ENCODE peak calls at places on chromosome 20, in six cellular contexts. One of them, this sample, is unnamed.

GRCh38 chr20:3681352-3681930 is 369 bp downstream of the ADAM33 start:
- DNase-seq in fibroblast of the aortic adventitia: no peak
- DNase-seq in left lung: no peak
- DNase-seq in LNCaP clone FGC: no peak
- DNase-seq in colonic mucosa: no peak
- DNase-seq in A549: no peak
- DNase-seq in this sample: no peak

GRCh38 chr20:50794181-50794845 is 548 bp upstream of the BCAS4 start:
- DNase-seq in left lung: no peak
- DNase-seq in colonic mucosa: no peak
- DNase-seq in A549: no peak
- DNase-seq in fibroblast of the aortic adventitia: no peak
- DNase-seq in LNCaP clone FGC: no peak
- DNase-seq in this sample: no peak

GRCh38 chr20:24934101-24934661 is 14.9 kb upstream of the CST7 start:
- DNase-seq in colonic mucosa: peak; percentile 16
- DNase-seq in fibroblast of the aortic adventitia: no peak
- DNase-seq in left lung: no peak
- DNase-seq in A549: no peak
- DNase-seq in LNCaP clone FGC: no peak
- DNase-seq in this sample: no peak

GRCh38 chr20:56574531-56575142 is 41.6 kb downstream of the FAM209B start:
- DNase-seq in left lung: no peak
- DNase-seq in colonic mucosa: no peak
- DNase-seq in LNCaP clone FGC: no peak
- DNase-seq in fibroblast of the aortic adventitia: no peak
- DNase-seq in A549: no peak
- DNase-seq in this sample: no peak

GRCh38 chr20:54566224-54566750 is 90.9 kb downstream of the DOK5 start:
- DNase-seq in colonic mucosa: no peak
- DNase-seq in left lung: no peak
- DNase-seq in fibroblast of the aortic adventitia: peak; percentile 19
- DNase-seq in LNCaP clone FGC: no peak
- DNase-seq in A549: no peak
- DNase-seq in this sample: no peak

GRCh38 chr20:19889011-19889953 is 127.9 kb upstream of the NAA20 start:
- DNase-seq in A549: no peak
- DNase-seq in LNCaP clone FGC: no peak
- DNase-seq in fibroblast of the aortic adventitia: peak; percentile 82
- DNase-seq in colonic mucosa: peak; percentile 58
- DNase-seq in left lung: no peak
- DNase-seq in this sample: no peak

GRCh38 chr20:12153616-12154015 is 235.9 kb downstream of the BTBD3 start:
- DNase-seq in fibroblast of the aortic adventitia: peak; percentile 76
- DNase-seq in A549: no peak
- DNase-seq in left lung: no peak
- DNase-seq in LNCaP clone FGC: no peak
- DNase-seq in colonic mucosa: no peak
- DNase-seq in this sample: no peak

GRCh38 chr20:8020314-8021079 is 936 bp upstream of the TMX4 start:
- DNase-seq in LNCaP clone FGC: no peak
- DNase-seq in A549: no peak
- DNase-seq in fibroblast of the aortic adventitia: no peak
- DNase-seq in colonic mucosa: no peak
- DNase-seq in left lung: no peak
- DNase-seq in this sample: no peak

GRCh38 chr20:59783020-59784010 is 150.1 kb downstream of the SYCP2 start:
- DNase-seq in colonic mucosa: peak; percentile 36
- DNase-seq in fibroblast of the aortic adventitia: peak; percentile 9
- DNase-seq in A549: peak; percentile 65
- DNase-seq in left lung: peak; percentile 45
- DNase-seq in LNCaP clone FGC: no peak
- DNase-seq in this sample: peak; percentile 0

GRCh38 chr20:30811896-30812671 is 445.4 kb upstream of the DEFB115 start:
- DNase-seq in fibroblast of the aortic adventitia: peak; percentile 46
- DNase-seq in left lung: peak; percentile 63
- DNase-seq in colonic mucosa: peak; percentile 31
- DNase-seq in LNCaP clone FGC: peak; percentile 52
- DNase-seq in A549: no peak
- DNase-seq in this sample: peak; percentile 25

GRCh38 chr20:53883098-53883762 is 187.2 kb downstream of the BCAS1 start:
- DNase-seq in left lung: no peak
- DNase-seq in colonic mucosa: no peak
- DNase-seq in A549: no peak
- DNase-seq in fibroblast of the aortic adventitia: no peak
- DNase-seq in LNCaP clone FGC: no peak
- DNase-seq in this sample: no peak

GRCh38 chr20:59936409-59936808 is 3.0 kb upstream of the SYCP2 start:
- DNase-seq in fibroblast of the aortic adventitia: no peak
- DNase-seq in A549: no peak
- DNase-seq in LNCaP clone FGC: no peak
- DNase-seq in left lung: no peak
- DNase-seq in colonic mucosa: no peak
- DNase-seq in this sample: no peak

GRCh38 chr20:51700809-51701285 is 67.3 kb downstream of the ATP9A start:
- DNase-seq in left lung: no peak
- DNase-seq in A549: peak; percentile 52
- DNase-seq in colonic mucosa: peak; percentile 64
- DNase-seq in LNCaP clone FGC: peak; percentile 28
- DNase-seq in fibroblast of the aortic adventitia: peak; percentile 60
- DNase-seq in this sample: no peak

GRCh38 chr20:8089668-8090067 is 42.4 kb upstream of the PLCB1 start:
- DNase-seq in colonic mucosa: no peak
- DNase-seq in LNCaP clone FGC: no peak
- DNase-seq in A549: no peak
- DNase-seq in fibroblast of the aortic adventitia: no peak
- DNase-seq in left lung: no peak
- DNase-seq in this sample: no peak

GRCh38 chr20:4109587-4109986 is 94.2 kb upstream of the RNF24 start:
- DNase-seq in colonic mucosa: no peak
- DNase-seq in LNCaP clone FGC: no peak
- DNase-seq in left lung: no peak
- DNase-seq in fibroblast of the aortic adventitia: no peak
- DNase-seq in A549: no peak
- DNase-seq in this sample: no peak

GRCh38 chr20:50325215-50325614 is 134.6 kb downstream of the CEBPB start:
- DNase-seq in A549: no peak
- DNase-seq in colonic mucosa: no peak
- DNase-seq in LNCaP clone FGC: no peak
- DNase-seq in fibroblast of the aortic adventitia: no peak
- DNase-seq in left lung: no peak
- DNase-seq in this sample: no peak

GRCh38 chr20:50317644-50318043 is 127.0 kb downstream of the CEBPB start:
- DNase-seq in LNCaP clone FGC: no peak
- DNase-seq in colonic mucosa: no peak
- DNase-seq in A549: no peak
- DNase-seq in fibroblast of the aortic adventitia: no peak
- DNase-seq in left lung: no peak
- DNase-seq in this sample: no peak

GRCh38 chr20:57342829-57343228 is 8.2 kb upstream of the RAE1 start:
- DNase-seq in colonic mucosa: no peak
- DNase-seq in LNCaP clone FGC: no peak
- DNase-seq in A549: no peak
- DNase-seq in fibroblast of the aortic adventitia: peak; percentile 49
- DNase-seq in left lung: no peak
- DNase-seq in this sample: no peak

GRCh38 chr20:14234666-14235295 is 102.6 kb downstream of the FLRT3 start:
- DNase-seq in fibroblast of the aortic adventitia: peak; percentile 73
- DNase-seq in left lung: no peak
- DNase-seq in colonic mucosa: no peak
- DNase-seq in A549: no peak
- DNase-seq in LNCaP clone FGC: no peak
- DNase-seq in this sample: no peak

GRCh38 chr20:31859998-31860380 is 10.3 kb downstream of the DUSP15 start:
- DNase-seq in A549: no peak
- DNase-seq in LNCaP clone FGC: no peak
- DNase-seq in left lung: no peak
- DNase-seq in colonic mucosa: no peak
- DNase-seq in fibroblast of the aortic adventitia: no peak
- DNase-seq in this sample: no peak

GRCh38 chr20:36435799-36436541 is 105.3 kb upstream of the MYL9 start:
- DNase-seq in left lung: peak; percentile 78
- DNase-seq in A549: peak; percentile 64
- DNase-seq in fibroblast of the aortic adventitia: peak; percentile 31
- DNase-seq in colonic mucosa: peak; percentile 92
- DNase-seq in LNCaP clone FGC: no peak
- DNase-seq in this sample: peak; percentile 1

GRCh38 chr20:52972190-52972937 is at the start of gene TSHZ2:
- DNase-seq in colonic mucosa: peak; percentile 19
- DNase-seq in LNCaP clone FGC: no peak
- DNase-seq in left lung: peak; percentile 41
- DNase-seq in fibroblast of the aortic adventitia: peak; percentile 37
- DNase-seq in A549: no peak
- DNase-seq in this sample: no peak

GRCh38 chr20:21511485-21511849 is 2.4 kb downstream of the NKX2-2 start:
- DNase-seq in colonic mucosa: no peak
- DNase-seq in fibroblast of the aortic adventitia: no peak
- DNase-seq in A549: no peak
- DNase-seq in left lung: no peak
- DNase-seq in LNCaP clone FGC: no peak
- DNase-seq in this sample: no peak

GRCh38 chr20:38092260-38092857 is 58.8 kb downstream of the RPRD1B start:
- DNase-seq in colonic mucosa: no peak
- DNase-seq in left lung: no peak
- DNase-seq in LNCaP clone FGC: no peak
- DNase-seq in fibroblast of the aortic adventitia: no peak
- DNase-seq in A549: no peak
- DNase-seq in this sample: no peak

GRCh38 chr20:59751075-59751711 is 146.9 kb downstream of the PHACTR3 start:
- DNase-seq in fibroblast of the aortic adventitia: peak; percentile 9
- DNase-seq in colonic mucosa: peak; percentile 64
- DNase-seq in A549: peak; percentile 72
- DNase-seq in LNCaP clone FGC: peak; percentile 19
- DNase-seq in left lung: peak; percentile 58
- DNase-seq in this sample: peak; percentile 53

GRCh38 chr20:24522452-24523330 is 53.3 kb downstream of the SYNDIG1 start:
- DNase-seq in left lung: no peak
- DNase-seq in colonic mucosa: no peak
- DNase-seq in A549: no peak
- DNase-seq in fibroblast of the aortic adventitia: no peak
- DNase-seq in LNCaP clone FGC: no peak
- DNase-seq in this sample: no peak

GRCh38 chr20:34952676-34953075 is 2.9 kb downstream of the GSS start:
- DNase-seq in colonic mucosa: no peak
- DNase-seq in A549: no peak
- DNase-seq in fibroblast of the aortic adventitia: no peak
- DNase-seq in LNCaP clone FGC: no peak
- DNase-seq in left lung: no peak
- DNase-seq in this sample: no peak

GRCh38 chr20:48262396-48262795 is 477.1 kb upstream of the SULF2 start:
- DNase-seq in fibroblast of the aortic adventitia: no peak
- DNase-seq in LNCaP clone FGC: peak; percentile 21
- DNase-seq in left lung: no peak
- DNase-seq in colonic mucosa: no peak
- DNase-seq in A549: no peak
- DNase-seq in this sample: no peak

GRCh38 chr20:17958326-17959256 is 10.0 kb downstream of the SNX5 start:
- DNase-seq in A549: no peak
- DNase-seq in colonic mucosa: no peak
- DNase-seq in left lung: no peak
- DNase-seq in fibroblast of the aortic adventitia: no peak
- DNase-seq in LNCaP clone FGC: no peak
- DNase-seq in this sample: no peak
- TF ChIP-seq CTCF in A549: no peak
- TF ChIP-seq CTCF in colonic mucosa: no peak
- TF ChIP-seq CTCF in left lung: no peak
- TF ChIP-seq CTCF in fibroblast of the aortic adventitia: peak; percentile 32
- TF ChIP-seq CTCF in LNCaP clone FGC: no peak
- TF ChIP-seq CTCF in this sample: peak; percentile 24

GRCh38 chr20:32893878-32894483 is 35.3 kb downstream of the EFCAB8 start:
- DNase-seq in left lung: no peak
- DNase-seq in A549: peak; percentile 41
- DNase-seq in colonic mucosa: no peak
- DNase-seq in fibroblast of the aortic adventitia: peak; percentile 3
- DNase-seq in LNCaP clone FGC: no peak
- DNase-seq in this sample: no peak
- TF ChIP-seq CTCF in left lung: no peak
- TF ChIP-seq CTCF in A549: peak; percentile 37
- TF ChIP-seq CTCF in colonic mucosa: peak; percentile 27
- TF ChIP-seq CTCF in fibroblast of the aortic adventitia: peak; percentile 25
- TF ChIP-seq CTCF in LNCaP clone FGC: peak; percentile 38
- TF ChIP-seq CTCF in this sample: peak; percentile 44

GRCh38 chr20:58511364-58511763 is 3.8 kb downstream of the APCDD1L start:
- DNase-seq in fibroblast of the aortic adventitia: peak; percentile 81
- DNase-seq in left lung: no peak
- DNase-seq in colonic mucosa: no peak
- DNase-seq in A549: no peak
- DNase-seq in LNCaP clone FGC: no peak
- DNase-seq in this sample: peak; percentile 28
- TF ChIP-seq CTCF in fibroblast of the aortic adventitia: no peak
- TF ChIP-seq CTCF in left lung: no peak
- TF ChIP-seq CTCF in colonic mucosa: no peak
- TF ChIP-seq CTCF in A549: no peak
- TF ChIP-seq CTCF in LNCaP clone FGC: no peak
- TF ChIP-seq CTCF in this sample: no peak

GRCh38 chr20:2421247-2421646 is 40.5 kb downstream of the TGM6 start:
- DNase-seq in colonic mucosa: no peak
- DNase-seq in A549: peak; percentile 52
- DNase-seq in left lung: no peak
- DNase-seq in fibroblast of the aortic adventitia: peak; percentile 6
- DNase-seq in LNCaP clone FGC: no peak
- DNase-seq in this sample: no peak
- TF ChIP-seq CTCF in colonic mucosa: no peak
- TF ChIP-seq CTCF in A549: peak; percentile 45
- TF ChIP-seq CTCF in left lung: no peak
- TF ChIP-seq CTCF in fibroblast of the aortic adventitia: peak; percentile 36
- TF ChIP-seq CTCF in LNCaP clone FGC: peak; percentile 57
- TF ChIP-seq CTCF in this sample: peak; percentile 2

GRCh38 chr20:45094864-45095574 is 5.9 kb downstream of the KCNS1 start:
- DNase-seq in left lung: no peak
- DNase-seq in A549: no peak
- DNase-seq in LNCaP clone FGC: no peak
- DNase-seq in colonic mucosa: no peak
- DNase-seq in fibroblast of the aortic adventitia: no peak
- DNase-seq in this sample: no peak

GRCh38 chr20:45096781-45097180 is 4.1 kb downstream of the KCNS1 start:
- DNase-seq in A549: no peak
- DNase-seq in left lung: no peak
- DNase-seq in colonic mucosa: no peak
- DNase-seq in LNCaP clone FGC: no peak
- DNase-seq in fibroblast of the aortic adventitia: no peak
- DNase-seq in this sample: no peak

GRCh38 chr20:45098096-45098773 is 2.7 kb downstream of the KCNS1 start:
- DNase-seq in A549: no peak
- DNase-seq in LNCaP clone FGC: no peak
- DNase-seq in fibroblast of the aortic adventitia: no peak
- DNase-seq in colonic mucosa: peak; percentile 36
- DNase-seq in left lung: no peak
- DNase-seq in this sample: no peak

GRCh38 chr20:45095753-45096371 is 5.1 kb downstream of the KCNS1 start:
- DNase-seq in colonic mucosa: peak; percentile 57
- DNase-seq in A549: peak; percentile 55
- DNase-seq in left lung: no peak
- DNase-seq in fibroblast of the aortic adventitia: peak; percentile 80
- DNase-seq in LNCaP clone FGC: peak; percentile 48
- DNase-seq in this sample: peak; percentile 38

GRCh38 chr20:45097485-45098095 is 3.3 kb downstream of the KCNS1 start:
- DNase-seq in colonic mucosa: peak; percentile 50
- DNase-seq in A549: no peak
- DNase-seq in LNCaP clone FGC: no peak
- DNase-seq in fibroblast of the aortic adventitia: peak; percentile 50
- DNase-seq in left lung: peak; percentile 55
- DNase-seq in this sample: no peak
- TF ChIP-seq CTCF in colonic mucosa: peak; percentile 22
- TF ChIP-seq CTCF in A549: no peak
- TF ChIP-seq CTCF in LNCaP clone FGC: no peak
- TF ChIP-seq CTCF in fibroblast of the aortic adventitia: peak; percentile 49
- TF ChIP-seq CTCF in left lung: peak; percentile 23
- TF ChIP-seq CTCF in this sample: peak; percentile 19

This sample was measured in AG09319.